ENCODE peak calls at places on chromosomes 16 and 17, in four cellular contexts. E, V, L and D are unnamed samples.

GRCh38 chr17:75478508-75478907 is 22.1 kb downstream of the TMEM94 start:
- DNase-seq in E (no peak), V (no peak), L (no peak), D (peak)

GRCh38 chr17:17227608-17228520 is 9.1 kb downstream of the FLCN start:
- DNase-seq in E (no peak), V (no peak), L (no peak), D (no peak)

GRCh38 chr16:58449768-58450167 is 50.2 kb upstream of the NDRG4 start:
- DNase-seq in E (no peak), V (no peak), L (no peak), D (no peak)

GRCh38 chr17:2542056-2542455 is 30.4 kb upstream of the METTL16 start:
- DNase-seq in E (no peak), V (no peak), L (no peak), D (peak)

GRCh38 chr16:11379420-11379819 is 34.2 kb downstream of the RMI2 start:
- DNase-seq in E (no peak), V (no peak), L (no peak), D (no peak)

GRCh38 chr16:4283939-4284338 is 11.1 kb upstream of the TFAP4 start:
- DNase-seq in E (no peak), V (peak), L (no peak), D (no peak)

GRCh38 chr16:89915303-89916232 is 3.1 kb upstream of the MC1R start:
- DNase-seq in E (no peak), V (no peak), L (no peak), D (no peak)

GRCh38 chr17:42438600-42439567 is 15.8 kb upstream of the CAVIN1 start:
- DNase-seq in E (no peak), V (peak), L (no peak), D (no peak)

GRCh38 chr16:31265329-31266245 is 5.8 kb downstream of the ITGAM start:
- DNase-seq in E (no peak), V (no peak), L (peak), D (no peak)

GRCh38 chr16:17367034-17367433 is 103.7 kb downstream of the XYLT1 start:
- DNase-seq in E (no peak), V (no peak), L (no peak), D (no peak)

GRCh38 chr17:69947027-69947759 is 127.8 kb upstream of the KCNJ16 start:
- DNase-seq in E (no peak), V (no peak), L (no peak), D (no peak)

GRCh38 chr16:70647461-70648359 is 1.4 kb downstream of the IL34 start:
- DNase-seq in E (no peak), V (no peak), L (no peak), D (no peak)

GRCh38 chr16:17691621-17692231 is 221.0 kb upstream of the XYLT1 start:
- DNase-seq in E (no peak), V (no peak), L (no peak), D (no peak)

GRCh38 chr17:77854083-77854758 is 104.3 kb upstream of the TNRC6C start:
- DNase-seq in E (no peak), V (no peak), L (no peak), D (no peak)

GRCh38 chr17:65332375-65332774 is 195.2 kb downstream of the RGS9 start:
- DNase-seq in E (no peak), V (peak), L (peak), D (no peak)

GRCh38 chr16:23333034-23333579 is 31.0 kb downstream of the SCNN1B start:
- DNase-seq in E (no peak), V (peak), L (no peak), D (no peak)

GRCh38 chr16:11232852-11233726 is 22.9 kb downstream of the SOCS1 start:
- DNase-seq in E (no peak), V (no peak), L (no peak), D (no peak)

GRCh38 chr17:3927628-3928010 is 11.4 kb upstream of the P2RX1 start:
- DNase-seq in E (no peak), V (no peak), L (no peak), D (no peak)

GRCh38 chr16:15658149-15658548 is 8.1 kb downstream of the NDE1 start:
- DNase-seq in E (no peak), V (no peak), L (no peak), D (no peak)

GRCh38 chr17:50114849-50115357 is 15.1 kb downstream of the SAMD14 start:
- DNase-seq in E (peak), V (peak), L (no peak), D (peak)

GRCh38 chr16:1651509-1652342 is 26.4 kb upstream of the JPT2 start:
- DNase-seq in E (no peak), V (no peak), L (no peak), D (no peak)